ENCODE peak calls at places on chromosomes 5 and 9, in nine cellular contexts. U is nephron progenitor cell, P is endothelial cell, W is fibroblast of lung, S is esophagus squamous epithelium, X is upper lobe of right lung, N is astrocyte of the spinal cord, T is dorsolateral prefrontal cortex, R is GM12864. M is an unnamed sample.

GRCh38 chr9:95197692-95198271 is 119.7 kb downstream of the FANCC start:
- DNase-seq in U (no peak), P (no peak), W (peak), S (no peak), X (no peak), N (peak), T (no peak), R (no peak), M (no peak)

GRCh38 chr9:1916676-1917075 is 98.5 kb upstream of the SMARCA2 start:
- DNase-seq in U (no peak), P (no peak), W (no peak), S (no peak), X (no peak), N (no peak), T (no peak), R (no peak), M (no peak)

GRCh38 chr5:94830520-94830919 is 212.1 kb downstream of the SLF1 start:
- DNase-seq in U (no peak), P (no peak), W (no peak), S (no peak), X (no peak), N (no peak), T (no peak), R (no peak), M (no peak)

GRCh38 chr9:31839273-31839672 is 545.2 kb upstream of the ACO1 start:
- DNase-seq in U (no peak), P (no peak), W (no peak), S (no peak), X (no peak), N (peak), T (no peak), R (no peak), M (no peak)

GRCh38 chr5:158382473-158382872 is 523.5 kb upstream of the CLINT1 start:
- DNase-seq in U (no peak), P (no peak), W (peak), S (peak), X (peak), N (peak), T (peak), R (no peak), M (no peak)

GRCh38 chr5:92504346-92504745 is 1076.7 kb downstream of the NR2F1-AS1 start:
- DNase-seq in U (no peak), P (no peak), W (no peak), S (no peak), X (no peak), N (no peak), T (no peak), R (no peak), M (no peak)

GRCh38 chr5:93676707-93677106 is 64.7 kb downstream of the POU5F2 start:
- DNase-seq in U (peak), P (no peak), W (no peak), S (no peak), X (no peak), N (no peak), T (no peak), R (no peak), M (no peak)

GRCh38 chr5:53359906-53360305 is 120.5 kb upstream of the FST start:
- DNase-seq in U (no peak), P (no peak), W (peak), S (no peak), X (no peak), N (no peak), T (no peak), R (no peak), M (no peak)

GRCh38 chr9:129640086-129640870 is 1.7 kb downstream of the ASB6 start:
- DNase-seq in U (no peak), P (no peak), W (peak), S (no peak), X (no peak), N (peak), T (no peak), R (no peak), M (no peak)

DNA sequence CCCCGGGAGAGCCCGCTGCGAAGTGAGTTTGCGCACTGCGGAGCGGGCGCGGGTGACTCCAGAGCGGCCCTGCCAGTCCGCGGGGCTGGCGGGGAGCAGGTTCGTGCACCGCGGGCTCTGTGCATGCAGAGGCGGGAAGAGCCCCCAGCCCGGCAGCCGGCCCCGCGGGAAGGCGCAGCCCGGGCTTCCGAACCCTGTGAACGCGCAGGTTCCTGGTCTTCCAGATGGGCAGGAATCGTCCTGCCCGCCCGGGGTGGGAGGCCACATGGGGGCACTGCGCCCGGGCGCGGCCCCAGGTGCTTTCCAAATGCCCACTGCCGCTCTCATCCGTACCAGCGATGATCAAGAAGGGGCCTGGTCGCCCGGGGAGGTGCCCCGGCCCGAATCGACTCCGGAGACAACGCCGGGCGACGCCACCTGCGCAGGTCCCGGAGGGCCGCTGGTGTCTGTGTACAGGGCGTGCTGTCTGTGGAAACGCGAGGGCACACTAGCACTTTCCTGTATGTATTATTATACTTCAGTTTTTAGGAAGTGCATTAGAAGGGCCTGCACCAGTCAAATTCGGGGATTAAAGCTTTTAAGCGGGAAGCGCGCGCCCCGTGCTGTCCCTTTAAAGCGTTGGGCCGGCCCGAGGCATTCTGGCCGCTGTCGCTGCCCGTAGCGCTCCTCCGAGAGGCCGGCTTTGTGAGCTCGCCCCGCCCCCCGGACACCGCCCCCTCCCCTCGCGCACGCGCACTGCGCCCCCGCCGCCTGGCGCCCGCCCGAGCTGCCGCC is at the start of gene WDR5:
- DNase-seq in U (peak), P (peak), W (peak), S (peak), X (peak), N (peak), T (peak), R (peak), M (peak)
- TF ChIP-seq CTCF in U (no peak), P (no peak), W (no peak), S (peak), X (peak), N (peak), T (peak), R (no peak), M (no peak)

GRCh38 chr9:127918201-127919107 is 1.6 kb upstream of the ST6GALNAC4 start:
- DNase-seq in U (no peak), P (no peak), W (no peak), S (no peak), X (no peak), N (no peak), T (no peak), R (no peak), M (no peak)
- TF ChIP-seq CTCF in U (peak), P (no peak), W (no peak), S (peak), X (no peak), N (peak), T (no peak), R (peak), M (no peak)

DNA sequence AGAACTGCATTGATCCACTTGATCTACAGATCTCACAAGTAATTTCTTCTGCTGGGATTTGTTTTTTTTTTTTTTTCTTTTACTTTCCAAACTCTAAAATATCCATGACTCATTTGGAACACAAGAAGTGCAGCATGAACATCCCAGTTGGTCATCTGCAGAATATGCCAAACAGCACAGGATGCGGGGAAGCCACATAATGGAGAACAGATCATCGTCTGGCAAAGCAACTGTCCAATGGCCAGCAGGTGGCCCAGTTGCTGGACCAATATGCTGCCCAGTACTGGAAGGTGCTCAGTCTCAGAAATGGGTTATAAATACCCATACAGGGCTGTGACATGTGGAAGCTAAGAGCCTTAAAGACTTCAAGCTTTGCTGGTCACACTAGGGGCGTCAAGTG is 221.3 kb upstream of the TAS2R1 start:
- DNase-seq in U (no peak), P (no peak), W (peak), S (no peak), X (no peak), N (peak), T (peak), R (no peak), M (no peak)
- TF ChIP-seq CTCF in U (no peak), P (peak), W (peak), S (no peak), X (no peak), N (peak), T (peak), R (no peak), M (no peak)

GRCh38 chr9:126514037-126514821 is 99.5 kb upstream of the LMX1B start:
- DNase-seq in U (peak), P (peak), W (peak), S (no peak), X (peak), N (no peak), T (no peak), R (no peak), M (peak)
- TF ChIP-seq CTCF in U (peak), P (peak), W (peak), S (peak), X (peak), N (peak), T (peak), R (peak), M (peak)

GRCh38 chr5:120083851-120084615 is 380.1 kb upstream of the PRR16 start:
- DNase-seq in U (no peak), P (no peak), W (no peak), S (no peak), X (no peak), N (no peak), T (no peak), R (no peak), M (no peak)

GRCh38 chr5:120086081-120086480 is 378.0 kb upstream of the PRR16 start:
- DNase-seq in U (no peak), P (no peak), W (peak), S (no peak), X (no peak), N (no peak), T (no peak), R (no peak), M (no peak)

GRCh38 chr5:120082316-120083068 is 381.6 kb upstream of the PRR16 start:
- DNase-seq in U (no peak), P (no peak), W (no peak), S (no peak), X (no peak), N (no peak), T (no peak), R (no peak), M (no peak)
- TF ChIP-seq CTCF in U (no peak), P (no peak), W (peak), S (no peak), X (no peak), N (peak), T (no peak), R (no peak), M (no peak)

GRCh38 chr5:38994329-38994927 is 79.8 kb downstream of the RICTOR start:
- DNase-seq in U (no peak), P (peak), W (peak), S (no peak), X (no peak), N (peak), T (no peak), R (peak), M (no peak)
- TF ChIP-seq CTCF in U (peak), P (peak), W (peak), S (peak), X (peak), N (peak), T (peak), R (peak), M (peak)

GRCh38 chr5:1348986-1349245 is 4.0 kb upstream of the CLPTM1L start:
- DNase-seq in U (no peak), P (no peak), W (no peak), S (no peak), X (no peak), N (no peak), T (no peak), R (no peak), M (no peak)

GRCh38 chr5:1346627-1347440 is 1.9 kb upstream of the CLPTM1L start:
- DNase-seq in U (no peak), P (no peak), W (no peak), S (no peak), X (no peak), N (no peak), T (no peak), R (no peak), M (no peak)

GRCh38 chr5:1347571-1347970 is 2.7 kb upstream of the CLPTM1L start:
- DNase-seq in U (no peak), P (peak), W (no peak), S (no peak), X (no peak), N (no peak), T (no peak), R (no peak), M (no peak)

GRCh38 chr5:1351156-1351555 is 6.3 kb upstream of the CLPTM1L start:
- DNase-seq in U (no peak), P (no peak), W (no peak), S (no peak), X (no peak), N (no peak), T (no peak), R (no peak), M (no peak)

DNA sequence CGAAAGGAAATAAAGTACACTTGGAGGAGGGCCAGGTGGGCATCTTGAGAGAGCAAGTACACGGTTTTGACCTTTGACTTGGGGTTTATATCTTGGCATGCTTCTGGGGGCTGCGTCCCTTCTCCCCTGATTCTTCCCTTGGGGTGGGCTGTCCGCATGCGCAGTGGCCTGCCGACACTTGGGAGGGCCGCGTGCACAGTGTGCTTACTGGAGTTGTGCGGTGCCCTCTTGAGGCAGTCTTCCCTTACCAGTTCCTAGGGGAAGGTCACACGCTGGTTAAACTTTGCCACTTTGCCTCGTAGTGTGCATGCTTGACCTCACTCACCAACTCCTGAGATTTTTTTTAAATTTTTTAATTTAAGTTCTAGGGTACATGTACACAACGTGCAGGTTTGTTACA is 4.3 kb upstream of the CLPTM1L start:
- DNase-seq in U (no peak), P (no peak), W (no peak), S (no peak), X (no peak), N (no peak), T (no peak), R (no peak), M (no peak)
- TF ChIP-seq CTCF in U (no peak), P (no peak), W (no peak), S (no peak), X (no peak), N (no peak), T (no peak), R (no peak), M (no peak)

DNA sequence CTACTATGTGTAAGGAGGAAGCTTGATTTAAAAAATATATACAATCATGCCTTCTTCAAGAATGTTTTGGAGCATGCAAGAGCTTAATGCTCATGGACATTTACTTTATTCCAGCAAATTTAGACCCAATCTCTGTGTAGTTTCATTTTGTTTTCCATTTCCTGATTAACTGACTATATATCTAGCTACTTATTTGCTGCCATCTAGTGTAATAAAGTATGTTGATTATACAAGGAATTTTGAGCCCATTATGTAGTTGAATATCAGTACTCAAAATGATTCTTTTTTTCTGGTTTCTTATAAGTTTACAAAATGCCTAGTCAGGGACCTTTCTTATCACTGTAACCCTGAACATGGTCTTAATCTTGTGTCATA is 100.0 kb upstream of the CCDC152 start:
- DNase-seq in U (no peak), P (no peak), W (no peak), S (no peak), X (no peak), N (no peak), T (no peak), R (no peak), M (no peak)
- TF ChIP-seq CTCF in U (no peak), P (no peak), W (no peak), S (peak), X (peak), N (no peak), T (peak), R (no peak), M (no peak)